ENCODE peak calls at places on chromosomes 5 and 9, in nine cellular contexts. H is tibial artery; A is left lung; S is H9; E is CD4-positive, alpha-beta T cell; Q is glutamatergic neuron; Z is brain microvascular endothelial cell; B is Peyer's patch; N is progenitor cell of endocrine pancreas. D is an unnamed sample.

GRCh38 chr5:83589786-83590185 is 118.2 kb downstream of the VCAN start:
- DNase-seq in Z (no peak), N (no peak), S (no peak), Q (no peak), E (no peak), A (no peak), H (no peak), B (no peak), D (no peak)

GRCh38 chr5:9251379-9251980 is 294.4 kb downstream of the SEMA5A start:
- DNase-seq in Q (no peak), S (no peak), N (no peak), H (no peak), B (no peak), A (no peak), E (no peak), Z (no peak), D (no peak)

GRCh38 chr5:159337291-159337974 is 7.1 kb upstream of the IL12B start:
- DNase-seq in A (no peak), E (no peak), Z (peak; percentile 74), B (no peak), N (no peak), S (no peak), Q (no peak), H (no peak), D (no peak)

GRCh38 chr9:115498338-115498737 is 380.4 kb upstream of the TNC start:
- DNase-seq in Z (no peak), E (no peak), H (no peak), B (no peak), A (no peak), N (no peak), Q (no peak), S (no peak), D (no peak)

GRCh38 chr5:103444333-103445038 is 118.1 kb downstream of the NUDT12 start:
- DNase-seq in E (no peak), A (no peak), B (no peak), H (no peak), Q (no peak), N (no peak), S (no peak), Z (no peak), D (no peak)

GRCh38 chr5:73382412-73382795 is 66.2 kb downstream of the FOXD1 start:
- DNase-seq in S (peak; percentile 42), H (no peak), A (no peak), Z (no peak), N (no peak), Q (no peak), E (no peak), B (no peak), D (no peak)

GRCh38 chr9:107536462-107536861 is 46.9 kb upstream of the KLF4 start:
- DNase-seq in Q (no peak), H (no peak), Z (no peak), A (no peak), S (no peak), E (no peak), N (no peak), B (no peak), D (no peak)

GRCh38 chr5:87120518-87121314 is 147.0 kb upstream of the RASA1 start:
- DNase-seq in E (no peak), Z (peak; percentile 93), H (no peak), Q (no peak), S (no peak), A (no peak), N (no peak), B (no peak), D (no peak)

GRCh38 chr5:111834926-111835599 is 78.1 kb upstream of the NREP start:
- DNase-seq in Q (no peak), H (no peak), E (no peak), Z (no peak), N (no peak), B (no peak), S (no peak), A (no peak), D (no peak)

GRCh38 chr5:1648806-1649205 is 125.0 kb upstream of the LPCAT1 start:
- DNase-seq in H (no peak), Q (no peak), B (no peak), E (no peak), N (no peak), A (no peak), S (no peak), Z (no peak), D (no peak)

GRCh38 chr5:132591140-132591539 is 34.4 kb downstream of the RAD50 start:
- DNase-seq in H (no peak), Z (no peak), N (no peak), A (no peak), Q (no peak), E (no peak), S (no peak), B (no peak), D (no peak)

GRCh38 chr9:117744856-117745389 is 40.7 kb downstream of the TLR4 start:
- DNase-seq in Q (peak; percentile 64), A (no peak), S (peak; percentile 37), H (no peak), N (no peak), E (no peak), Z (no peak), B (no peak), D (no peak)

GRCh38 chr9:98010450-98010849 is 27.3 kb downstream of the ANP32B start:
- DNase-seq in S (peak; percentile 48), Z (peak; percentile 43), E (no peak), N (no peak), A (no peak), Q (no peak), B (peak; percentile 39), H (no peak), D (no peak)

GRCh38 chr5:154899107-154899816 is 38.7 kb downstream of the GEMIN5 start:
- DNase-seq in S (no peak), Z (no peak), B (no peak), Q (no peak), A (no peak), E (no peak), N (no peak), H (peak; percentile 57), D (no peak)

GRCh38 chr5:997001-997474 is 11.6 kb upstream of the NKD2 start:
- DNase-seq in A (peak; percentile 34), N (no peak), B (no peak), Q (no peak), Z (no peak), H (no peak), E (no peak), S (peak; percentile 53), D (no peak)

GRCh38 chr5:146032911-146033310 is 72.5 kb downstream of the PLAC8L1 start:
- DNase-seq in Q (no peak), Z (no peak), S (no peak), N (no peak), E (no peak), A (no peak), H (no peak), B (no peak), D (no peak)

GRCh38 chr9:84463272-84463671 is 122.7 kb upstream of the SLC28A3 start:
- DNase-seq in S (no peak), E (no peak), N (no peak), B (no peak), Z (no peak), H (no peak), A (no peak), Q (no peak), D (no peak)

GRCh38 chr5:178098685-178099084 is 14.6 kb upstream of the N4BP3 start:
- DNase-seq in S (no peak), H (no peak), E (no peak), Z (no peak), Q (no peak), B (no peak), A (no peak), N (no peak), D (no peak)

GRCh38 chr5:1010181-1010510 is 1.5 kb downstream of the NKD2 start:
- DNase-seq in H (no peak), Z (no peak), A (no peak), E (no peak), N (no peak), S (no peak), B (no peak), Q (peak; percentile 27), D (no peak)

GRCh38 chr5:115530426-115530825 is 14.1 kb downstream of the FEM1C start:
- DNase-seq in B (no peak), Z (no peak), A (no peak), H (no peak), N (no peak), E (no peak), Q (no peak), S (no peak), D (no peak)

GRCh38 chr9:7879551-7880245 is 80.1 kb upstream of the DMAC1 start:
- DNase-seq in Q (peak; percentile 89), A (no peak), S (peak; percentile 37), N (no peak), B (no peak), E (no peak), Z (no peak), H (no peak), D (no peak)

GRCh38 chr9:92543972-92544371 is 8.2 kb upstream of the ECM2 start:
- DNase-seq in H (no peak), Q (no peak), A (no peak), N (no peak), Z (no peak), S (no peak), E (no peak), B (no peak), D (no peak)

GRCh38 chr9:22244141-22245011 is 202.2 kb upstream of the DMRTA1 start:
- DNase-seq in Q (peak; percentile 46), H (no peak), B (peak; percentile 32), N (no peak), Z (peak; percentile 78), E (no peak), A (no peak), S (peak; percentile 55), D (no peak)
- TF ChIP-seq CTCF in Q (peak; percentile 19), H (peak; percentile 34), B (peak; percentile 61), N (peak; percentile 60), Z (peak; percentile 75), E (peak; percentile 53), A (peak; percentile 27), S (peak; percentile 60), D (no peak)

DNA sequence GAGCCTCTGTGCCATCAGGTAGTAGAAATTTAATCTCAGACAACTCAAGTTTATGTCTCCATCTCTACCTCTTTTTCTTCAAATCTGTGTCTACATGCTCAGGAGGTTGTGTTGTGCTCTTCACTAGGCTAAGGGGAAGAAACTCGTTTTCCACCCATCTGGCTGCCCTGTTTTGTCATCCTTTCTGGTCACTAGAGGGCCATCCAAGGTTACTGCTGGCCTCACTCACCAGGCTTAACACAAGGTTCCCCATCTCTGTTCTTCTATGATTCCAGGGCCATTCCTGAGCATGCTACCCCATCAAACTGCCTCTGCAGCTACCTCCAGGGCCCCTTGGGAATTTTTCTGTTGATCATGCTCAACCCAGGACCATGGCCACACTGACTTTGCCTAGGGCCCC is 213.3 kb upstream of the FBXL7 start:
- DNase-seq in H (no peak), B (no peak), Z (no peak), Q (no peak), S (no peak), A (no peak), N (no peak), E (no peak), D (no peak)
- TF ChIP-seq CTCF in H (peak; percentile 23), B (no peak), Z (peak; percentile 21), Q (no peak), S (peak; percentile 49), A (peak; percentile 9), N (peak; percentile 42), E (no peak), D (no peak)

GRCh38 chr9:127506117-127506813 is 55.0 kb downstream of the LRSAM1 start:
- DNase-seq in Z (no peak), B (no peak), A (no peak), N (no peak), E (no peak), H (no peak), S (no peak), Q (no peak), D (no peak)
- TF ChIP-seq CTCF in Z (no peak), B (no peak), A (peak; percentile 4), N (no peak), E (no peak), H (no peak), S (no peak), Q (no peak), D (no peak)

GRCh38 chr5:144196612-144197011 is 25.9 kb downstream of the KCTD16 start:
- DNase-seq in B (no peak), N (no peak), E (no peak), Z (no peak), A (no peak), S (no peak), Q (no peak), H (no peak), D (no peak)
- TF ChIP-seq CTCF in B (peak; percentile 16), N (peak; percentile 17), E (no peak), Z (peak; percentile 9), A (no peak), S (peak; percentile 33), Q (peak; percentile 64), H (no peak), D (no peak)

D was measured in activated B cell treated with CpG ODN at 0.5 μM for 24 hours.